ENCODE peak calls at places on chromosomes 5 and 9, in four cellular contexts. One of them, this sample, is unnamed.

GRCh38 chr9:138115506-138115905 is 237.9 kb downstream of the CACNA1B start:
- DNase-seq in foreskin keratinocyte: no peak
- DNase-seq in IMR-90: no peak
- DNase-seq in cardiac muscle cell: no peak
- DNase-seq in this sample: no peak

GRCh38 chr9:107513464-107514092 is 24.0 kb upstream of the KLF4 start:
- DNase-seq in cardiac muscle cell: no peak
- DNase-seq in IMR-90: no peak
- DNase-seq in foreskin keratinocyte: no peak
- DNase-seq in this sample: no peak

GRCh38 chr9:82369251-82369945 is 380.8 kb downstream of the SPATA31D1 start:
- DNase-seq in foreskin keratinocyte: no peak
- DNase-seq in IMR-90: no peak
- DNase-seq in cardiac muscle cell: no peak
- DNase-seq in this sample: no peak

GRCh38 chr9:98726735-98727134 is 18.0 kb upstream of the GABBR2 start:
- DNase-seq in IMR-90: peak
- DNase-seq in foreskin keratinocyte: no peak
- DNase-seq in cardiac muscle cell: no peak
- DNase-seq in this sample: no peak

GRCh38 chr5:1755321-1755949 is 44.2 kb downstream of the MRPL36 start:
- DNase-seq in cardiac muscle cell: no peak
- DNase-seq in foreskin keratinocyte: no peak
- DNase-seq in IMR-90: no peak
- DNase-seq in this sample: no peak

GRCh38 chr5:1312206-1312605 is 17.3 kb upstream of the TERT start:
- DNase-seq in IMR-90: no peak
- DNase-seq in foreskin keratinocyte: no peak
- DNase-seq in cardiac muscle cell: no peak
- DNase-seq in this sample: no peak

GRCh38 chr9:76688471-76689238 is 75.6 kb upstream of the PCA3 start:
- DNase-seq in IMR-90: no peak
- DNase-seq in cardiac muscle cell: no peak
- DNase-seq in foreskin keratinocyte: no peak
- DNase-seq in this sample: no peak

GRCh38 chr9:70561111-70561510 is 146.7 kb upstream of the KLF9 start:
- DNase-seq in foreskin keratinocyte: no peak
- DNase-seq in cardiac muscle cell: no peak
- DNase-seq in IMR-90: no peak
- DNase-seq in this sample: no peak

GRCh38 chr9:85186218-85186585 is 516.7 kb downstream of the NTRK2 start:
- DNase-seq in foreskin keratinocyte: no peak
- DNase-seq in cardiac muscle cell: no peak
- DNase-seq in IMR-90: no peak
- DNase-seq in this sample: no peak

GRCh38 chr5:134114886-134115805 is 665 bp downstream of the TCF7 start:
- DNase-seq in cardiac muscle cell: peak
- DNase-seq in foreskin keratinocyte: no peak
- DNase-seq in IMR-90: no peak
- DNase-seq in this sample: peak

GRCh38 chr9:121331992-121332685 is 37.9 kb downstream of the STOM start:
- DNase-seq in foreskin keratinocyte: no peak
- DNase-seq in cardiac muscle cell: no peak
- DNase-seq in IMR-90: peak
- DNase-seq in this sample: no peak

GRCh38 chr5:159067201-159067600 is 32.5 kb downstream of the EBF1 start:
- DNase-seq in cardiac muscle cell: no peak
- DNase-seq in foreskin keratinocyte: no peak
- DNase-seq in IMR-90: no peak
- DNase-seq in this sample: no peak

GRCh38 chr5:53578854-53579253 is 18.4 kb downstream of the NDUFS4 start:
- DNase-seq in cardiac muscle cell: no peak
- DNase-seq in foreskin keratinocyte: no peak
- DNase-seq in IMR-90: no peak
- DNase-seq in this sample: no peak

GRCh38 chr9:127118597-127119318 is 3.7 kb downstream of the ANGPTL2 start:
- DNase-seq in foreskin keratinocyte: no peak
- DNase-seq in cardiac muscle cell: no peak
- DNase-seq in IMR-90: no peak
- DNase-seq in this sample: no peak

GRCh38 chr9:128390813-128391711 is 19.9 kb downstream of the URM1 start:
- DNase-seq in IMR-90: no peak
- DNase-seq in cardiac muscle cell: no peak
- DNase-seq in foreskin keratinocyte: no peak
- DNase-seq in this sample: no peak

GRCh38 chr5:80191991-80192398 is 63.9 kb downstream of the SERINC5 start:
- DNase-seq in foreskin keratinocyte: no peak
- DNase-seq in IMR-90: no peak
- DNase-seq in cardiac muscle cell: peak
- DNase-seq in this sample: no peak

GRCh38 chr5:67165524-67166459 is 30.8 kb downstream of the CD180 start:
- DNase-seq in cardiac muscle cell: peak
- DNase-seq in IMR-90: peak
- DNase-seq in foreskin keratinocyte: peak
- DNase-seq in this sample: peak

GRCh38 chr5:91390268-91390667 is 7.2 kb upstream of the ARRDC3 start:
- DNase-seq in cardiac muscle cell: no peak
- DNase-seq in IMR-90: no peak
- DNase-seq in foreskin keratinocyte: no peak
- DNase-seq in this sample: no peak

GRCh38 chr9:37197158-37198033 is 77.0 kb downstream of the ZCCHC7 start:
- DNase-seq in cardiac muscle cell: peak
- DNase-seq in foreskin keratinocyte: peak
- DNase-seq in IMR-90: peak
- DNase-seq in this sample: peak

GRCh38 chr5:175590471-175590881 is 67.4 kb upstream of the HRH2 start:
- DNase-seq in IMR-90: peak
- DNase-seq in cardiac muscle cell: no peak
- DNase-seq in foreskin keratinocyte: peak
- DNase-seq in this sample: peak

GRCh38 chr5:3625626-3626025 is 30.0 kb downstream of the IRX1 start:
- DNase-seq in foreskin keratinocyte: no peak
- DNase-seq in IMR-90: no peak
- DNase-seq in cardiac muscle cell: no peak
- DNase-seq in this sample: no peak

GRCh38 chr9:133484671-133485437 is 6.0 kb upstream of the SLC2A6 start:
- DNase-seq in foreskin keratinocyte: no peak
- DNase-seq in cardiac muscle cell: no peak
- DNase-seq in IMR-90: no peak
- DNase-seq in this sample: no peak

GRCh38 chr9:81671880-81672280 is 17.5 kb downstream of the TLE1 start:
- DNase-seq in IMR-90: peak
- DNase-seq in cardiac muscle cell: peak
- DNase-seq in foreskin keratinocyte: no peak
- DNase-seq in this sample: no peak

GRCh38 chr5:38600334-38601045 is 44.0 kb upstream of the LIFR start:
- DNase-seq in cardiac muscle cell: no peak
- DNase-seq in IMR-90: peak
- DNase-seq in foreskin keratinocyte: no peak
- DNase-seq in this sample: no peak

GRCh38 chr9:114053246-114054005 is 24.7 kb downstream of the AMBP start:
- DNase-seq in cardiac muscle cell: no peak
- DNase-seq in IMR-90: no peak
- DNase-seq in foreskin keratinocyte: no peak
- DNase-seq in this sample: no peak

GRCh38 chr5:31957151-31957550 is 217.0 kb downstream of the GOLPH3 start:
- DNase-seq in cardiac muscle cell: no peak
- DNase-seq in foreskin keratinocyte: no peak
- DNase-seq in IMR-90: no peak
- DNase-seq in this sample: no peak

GRCh38 chr5:32501623-32502022 is 57.1 kb upstream of the ZFR start:
- DNase-seq in foreskin keratinocyte: no peak
- DNase-seq in IMR-90: no peak
- DNase-seq in cardiac muscle cell: peak
- DNase-seq in this sample: no peak

GRCh38 chr5:158861366-158861765 is 238.3 kb downstream of the EBF1 start:
- DNase-seq in foreskin keratinocyte: no peak
- DNase-seq in cardiac muscle cell: no peak
- DNase-seq in IMR-90: no peak
- DNase-seq in this sample: no peak

GRCh38 chr9:98771209-98771874 is 25.0 kb downstream of the ANKS6 start:
- DNase-seq in foreskin keratinocyte: no peak
- DNase-seq in cardiac muscle cell: no peak
- DNase-seq in IMR-90: no peak
- DNase-seq in this sample: no peak

GRCh38 chr9:125990793-125991220 is 243.6 kb downstream of the PBX3 start:
- DNase-seq in IMR-90: no peak
- DNase-seq in foreskin keratinocyte: no peak
- DNase-seq in cardiac muscle cell: no peak
- DNase-seq in this sample: no peak

GRCh38 chr9:136261686-136262430 is 16.2 kb upstream of the QSOX2 start:
- DNase-seq in IMR-90: no peak
- DNase-seq in cardiac muscle cell: no peak
- DNase-seq in foreskin keratinocyte: no peak
- DNase-seq in this sample: no peak

GRCh38 chr9:76586555-76587314 is 127.8 kb downstream of the GCNT1 start:
- DNase-seq in cardiac muscle cell: no peak
- DNase-seq in IMR-90: no peak
- DNase-seq in foreskin keratinocyte: no peak
- DNase-seq in this sample: no peak

GRCh38 chr5:14417232-14417730 is 164.3 kb upstream of the OTULINL start:
- DNase-seq in cardiac muscle cell: peak
- DNase-seq in IMR-90: peak
- DNase-seq in foreskin keratinocyte: no peak
- DNase-seq in this sample: no peak

GRCh38 chr5:157106668-157107461 is 2.0 kb downstream of the HAVCR2 start:
- DNase-seq in IMR-90: peak
- DNase-seq in cardiac muscle cell: no peak
- DNase-seq in foreskin keratinocyte: no peak
- DNase-seq in this sample: no peak

GRCh38 chr5:172107606-172108005 is 80.4 kb downstream of the STK10 start:
- DNase-seq in cardiac muscle cell: no peak
- DNase-seq in IMR-90: peak
- DNase-seq in foreskin keratinocyte: peak
- DNase-seq in this sample: peak

GRCh38 chr5:58765058-58765457 is 182.2 kb downstream of the RAB3C start:
- DNase-seq in IMR-90: no peak
- DNase-seq in foreskin keratinocyte: no peak
- DNase-seq in cardiac muscle cell: no peak
- DNase-seq in this sample: no peak

GRCh38 chr9:3181049-3181953 is 337.4 kb upstream of the PUM3 start:
- DNase-seq in foreskin keratinocyte: peak
- DNase-seq in cardiac muscle cell: peak
- DNase-seq in IMR-90: no peak
- DNase-seq in this sample: peak

GRCh38 chr5:38316544-38317224 is 58.3 kb downstream of the EGFLAM start:
- DNase-seq in foreskin keratinocyte: no peak
- DNase-seq in cardiac muscle cell: no peak
- DNase-seq in IMR-90: peak
- DNase-seq in this sample: no peak

GRCh38 chr5:145834917-145835838 is at the start of gene PRELID2:
- DNase-seq in IMR-90: peak
- DNase-seq in cardiac muscle cell: peak
- DNase-seq in foreskin keratinocyte: peak
- DNase-seq in this sample: peak

GRCh38 chr5:149730620-149731331 is 666 bp downstream of the PPARGC1B start:
- DNase-seq in cardiac muscle cell: peak
- DNase-seq in IMR-90: no peak
- DNase-seq in foreskin keratinocyte: peak
- DNase-seq in this sample: peak
- TF ChIP-seq CTCF in cardiac muscle cell: no peak
- TF ChIP-seq CTCF in IMR-90: no peak
- TF ChIP-seq CTCF in foreskin keratinocyte: peak
- TF ChIP-seq CTCF in this sample: peak

DNA sequence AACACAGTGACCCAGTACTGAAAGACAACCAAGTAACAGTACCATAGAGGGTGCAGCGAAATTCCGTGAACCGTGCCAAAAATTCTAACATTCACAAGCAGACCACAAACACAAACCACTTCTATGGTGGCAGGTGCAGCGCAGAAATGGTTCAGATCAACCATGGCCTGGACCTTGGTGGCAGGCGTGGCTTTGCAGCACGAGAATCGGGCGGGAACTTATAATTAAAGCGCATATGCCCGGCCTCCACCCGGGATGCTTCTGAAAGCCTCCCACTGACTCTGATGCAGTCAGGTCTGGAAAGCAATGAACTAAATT is 68.0 kb upstream of the TBC1D9B start:
- DNase-seq in IMR-90: no peak
- DNase-seq in cardiac muscle cell: no peak
- DNase-seq in foreskin keratinocyte: no peak
- DNase-seq in this sample: no peak
- H3K27ac ChIP-seq in IMR-90: no peak
- H3K27ac ChIP-seq in cardiac muscle cell: no peak
- H3K27ac ChIP-seq in foreskin keratinocyte: no peak
- H3K27ac ChIP-seq in this sample: no peak

GRCh38 chr5:140802781-140803271 is 2.0 kb downstream of the PCDHA3 start:
- DNase-seq in foreskin keratinocyte: no peak
- DNase-seq in cardiac muscle cell: no peak
- DNase-seq in IMR-90: no peak
- DNase-seq in this sample: no peak

GRCh38 chr5:140795259-140795641 is 598 bp downstream of the PCDHA2 start:
- DNase-seq in cardiac muscle cell: peak
- DNase-seq in foreskin keratinocyte: no peak
- DNase-seq in IMR-90: no peak
- DNase-seq in this sample: peak

GRCh38 chr5:140796718-140797095 is 2.1 kb downstream of the PCDHA2 start:
- DNase-seq in IMR-90: no peak
- DNase-seq in cardiac muscle cell: no peak
- DNase-seq in foreskin keratinocyte: no peak
- DNase-seq in this sample: no peak

GRCh38 chr5:140801494-140801841 is 611 bp downstream of the PCDHA3 start:
- DNase-seq in IMR-90: no peak
- DNase-seq in cardiac muscle cell: no peak
- DNase-seq in foreskin keratinocyte: no peak
- DNase-seq in this sample: no peak

GRCh38 chr5:140800816-140801493 is at the start of gene PCDHA3:
- DNase-seq in foreskin keratinocyte: no peak
- DNase-seq in cardiac muscle cell: no peak
- DNase-seq in IMR-90: peak
- DNase-seq in this sample: no peak
- TF ChIP-seq CTCF in foreskin keratinocyte: peak
- TF ChIP-seq CTCF in cardiac muscle cell: peak
- TF ChIP-seq CTCF in IMR-90: peak
- TF ChIP-seq CTCF in this sample: no peak

DNA sequence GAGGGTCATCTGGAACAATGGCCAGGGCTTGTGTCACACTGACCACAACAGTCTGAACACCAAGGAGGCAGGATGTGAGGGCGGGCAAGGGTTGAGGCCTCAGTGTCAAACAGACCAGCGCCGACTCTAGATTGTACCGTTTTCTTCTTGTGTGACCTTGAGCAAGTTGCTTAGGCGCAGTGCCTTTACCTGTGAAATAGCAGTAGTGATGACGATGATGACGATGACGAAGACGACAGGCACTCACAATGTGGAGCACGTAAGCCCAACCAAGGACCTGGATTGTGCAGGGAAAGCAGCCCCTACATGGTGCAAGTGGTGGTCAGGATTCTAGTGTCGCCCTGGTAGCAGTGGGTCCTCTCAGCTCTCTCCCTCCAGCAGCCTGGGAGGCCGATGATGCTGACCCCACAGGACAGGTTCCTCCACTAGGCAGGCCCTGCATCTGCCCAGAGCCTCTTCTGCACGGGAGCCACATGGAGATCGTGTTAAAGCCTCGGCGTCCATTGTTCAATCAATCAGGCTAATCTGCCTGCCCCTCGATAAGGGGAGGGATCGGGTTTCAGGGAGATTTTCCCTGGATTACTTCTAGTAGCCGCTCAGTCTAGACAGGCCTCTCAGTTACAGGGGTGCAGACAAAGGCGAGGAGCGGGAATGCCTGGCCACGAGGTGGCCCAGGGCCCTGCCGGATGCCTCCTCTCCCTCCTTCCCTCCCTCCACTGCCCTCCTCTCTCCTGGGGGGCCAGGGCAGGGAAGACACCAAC is 91.7 kb downstream of the MACROH2A1 start:
- DNase-seq in cardiac muscle cell: no peak
- DNase-seq in foreskin keratinocyte: no peak
- DNase-seq in IMR-90: no peak
- DNase-seq in this sample: no peak
- H3K27ac ChIP-seq in cardiac muscle cell: no peak
- H3K27ac ChIP-seq in foreskin keratinocyte: no peak
- H3K27ac ChIP-seq in IMR-90: peak
- H3K27ac ChIP-seq in this sample: no peak

This sample was measured in RWPE1.